ENCODE peak calls at places on chromosomes 13 and 19, in ten cellular contexts. F, U, C, Q, D, G, E, W, J and Z are unnamed samples.

GRCh38 chr19:39413903-39414608 is 1.6 kb downstream of the PLEKHG2 start:
- DNase-seq in W (no peak), J (peak), D (no peak), F (no peak), C (no peak), G (no peak), U (peak), Q (peak), E (peak), Z (peak)

GRCh38 chr19:32041681-32042292 is 303.6 kb upstream of the ZNF507 start:
- DNase-seq in E (peak), G (no peak), J (peak), C (peak), W (no peak), D (peak), U (peak), Q (peak), F (peak), Z (peak)

GRCh38 chr19:37997911-37998344 is 90.9 kb downstream of the SIPA1L3 start:
- DNase-seq in C (no peak), D (no peak), J (no peak), E (no peak), U (no peak), G (no peak), Q (no peak), F (peak), W (no peak), Z (no peak)

GRCh38 chr13:110714798-110715394 is 1.4 kb downstream of the ING1 start:
- DNase-seq in Q (peak), C (peak), U (peak), G (no peak), E (peak), W (peak), F (peak), J (peak), D (peak), Z (peak)

GRCh38 chr13:29954082-29955043 is 103.9 kb upstream of the UBL3 start:
- DNase-seq in U (no peak), G (no peak), F (no peak), Q (no peak), W (no peak), E (no peak), D (no peak), J (no peak), C (no peak), Z (no peak)

GRCh38 chr19:55526216-55527196 is 10.4 kb downstream of the SBK2 start:
- DNase-seq in G (no peak), C (peak), U (peak), W (no peak), D (peak), Q (peak), J (peak), F (peak), E (peak), Z (no peak)

GRCh38 chr13:98368019-98368418 is 190.9 kb upstream of the RNF113B start:
- DNase-seq in U (no peak), F (no peak), G (no peak), D (no peak), W (no peak), C (no peak), J (no peak), E (no peak), Q (no peak), Z (no peak)

GRCh38 chr13:49308977-49309408 is 61.3 kb downstream of the CDADC1 start:
- DNase-seq in F (peak), Q (no peak), W (no peak), J (no peak), C (no peak), D (peak), E (peak), G (no peak), U (no peak), Z (no peak)

GRCh38 chr13:74289861-74290260 is 155.7 kb upstream of the KLF12 start:
- DNase-seq in Q (no peak), J (no peak), C (no peak), D (no peak), F (no peak), U (no peak), W (no peak), E (no peak), G (no peak), Z (no peak)

GRCh38 chr13:20461481-20461859 is 64.2 kb downstream of the CRYL1 start:
- DNase-seq in U (no peak), C (no peak), J (no peak), Q (no peak), W (no peak), F (no peak), D (no peak), G (no peak), E (no peak), Z (no peak)

GRCh38 chr13:98275711-98276171 is 98.7 kb upstream of the RNF113B start:
- DNase-seq in D (no peak), Q (no peak), E (no peak), U (no peak), G (no peak), W (no peak), F (no peak), C (no peak), J (no peak), Z (peak)

GRCh38 chr13:42232671-42233070 is 39.3 kb upstream of the AKAP11 start:
- DNase-seq in G (no peak), E (no peak), W (no peak), F (no peak), D (no peak), U (no peak), Q (no peak), C (no peak), J (no peak), Z (no peak)

DNA sequence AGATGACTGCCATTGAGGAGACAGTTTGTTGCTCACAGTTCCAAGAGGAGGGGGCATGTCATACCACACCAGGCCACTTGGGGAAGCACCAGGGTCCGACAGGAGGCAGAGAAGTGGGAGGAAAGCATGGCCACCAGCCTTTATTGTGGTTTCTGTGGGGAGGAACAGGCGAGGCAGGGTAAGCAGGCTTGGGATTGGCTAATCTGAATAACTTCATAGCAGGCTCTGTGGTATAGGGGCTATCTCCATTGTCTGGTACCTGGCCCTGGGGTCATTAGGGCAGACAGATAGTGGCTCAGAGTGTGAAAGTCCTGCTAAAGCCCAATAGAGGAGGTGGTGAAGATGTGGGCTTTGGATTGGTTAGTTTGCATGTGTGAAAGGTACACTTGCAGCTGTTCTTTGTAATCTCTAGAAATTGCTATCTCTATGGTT is 35.5 kb downstream of the CBY2 start:
- DNase-seq in D (no peak), Q (no peak), F (no peak), U (peak), C (no peak), J (no peak), G (peak), W (no peak), E (no peak), Z (peak)
- TF ChIP-seq CTCF in D (no peak), Q (no peak), F (no peak), U (peak), C (no peak), J (no peak), G (peak), W (no peak), E (no peak), Z (peak)

GRCh38 chr13:99386911-99387788 is 80.0 kb upstream of the GPR183 start:
- DNase-seq in Q (peak), G (peak), F (peak), W (no peak), E (no peak), D (peak), U (peak), C (peak), J (peak), Z (peak)
- TF ChIP-seq CTCF in Q (peak), G (peak), F (peak), W (peak), E (no peak), D (peak), U (peak), C (peak), J (no peak), Z (peak)

GRCh38 chr19:48900477-48901452 is 653 bp downstream of the NUCB1 start:
- DNase-seq in E (no peak), F (no peak), W (no peak), U (peak), C (no peak), J (no peak), D (no peak), G (peak), Q (no peak), Z (no peak)

GRCh38 chr19:48895226-48895625 is 3.3 kb downstream of the TULP2 start:
- DNase-seq in Q (no peak), W (no peak), E (no peak), J (no peak), U (no peak), G (no peak), C (no peak), F (no peak), D (no peak), Z (no peak)

GRCh38 chr19:48899781-48900476 is at the start of gene NUCB1:
- DNase-seq in J (peak), F (peak), E (peak), U (peak), G (peak), Q (peak), W (peak), C (peak), D (peak), Z (peak)

GRCh38 chr19:48896191-48896720 is 2.3 kb downstream of the TULP2 start:
- DNase-seq in F (peak), D (peak), C (peak), U (peak), G (peak), W (no peak), J (peak), E (peak), Q (peak), Z (peak)

GRCh38 chr19:48897181-48897580 is 1.4 kb downstream of the TULP2 start:
- DNase-seq in Q (no peak), F (no peak), G (no peak), J (no peak), W (no peak), U (no peak), C (no peak), D (no peak), E (no peak), Z (no peak)
- TF ChIP-seq CTCF in Q (no peak), F (no peak), G (no peak), J (no peak), W (no peak), U (no peak), C (no peak), D (no peak), E (no peak), Z (no peak)

GRCh38 chr19:14463747-14464146 is 11.4 kb downstream of the PTGER1 start:
- DNase-seq in Q (no peak), E (no peak), U (no peak), J (no peak), F (no peak), W (no peak), G (no peak), D (no peak), C (no peak), Z (no peak)

GRCh38 chr19:14471436-14472187 is 3.5 kb downstream of the PTGER1 start:
- DNase-seq in D (no peak), C (no peak), E (no peak), U (no peak), F (no peak), Q (no peak), J (no peak), W (no peak), G (peak), Z (no peak)

GRCh38 chr19:14467391-14467790 is 7.8 kb downstream of the PTGER1 start:
- DNase-seq in U (no peak), J (no peak), E (no peak), Q (no peak), G (no peak), W (no peak), D (no peak), F (no peak), C (no peak), Z (no peak)

GRCh38 chr19:14470031-14470876 is 4.9 kb downstream of the PTGER1 start:
- DNase-seq in E (no peak), F (no peak), G (peak), Q (no peak), D (no peak), C (no peak), J (no peak), U (no peak), W (peak), Z (no peak)

DNA sequence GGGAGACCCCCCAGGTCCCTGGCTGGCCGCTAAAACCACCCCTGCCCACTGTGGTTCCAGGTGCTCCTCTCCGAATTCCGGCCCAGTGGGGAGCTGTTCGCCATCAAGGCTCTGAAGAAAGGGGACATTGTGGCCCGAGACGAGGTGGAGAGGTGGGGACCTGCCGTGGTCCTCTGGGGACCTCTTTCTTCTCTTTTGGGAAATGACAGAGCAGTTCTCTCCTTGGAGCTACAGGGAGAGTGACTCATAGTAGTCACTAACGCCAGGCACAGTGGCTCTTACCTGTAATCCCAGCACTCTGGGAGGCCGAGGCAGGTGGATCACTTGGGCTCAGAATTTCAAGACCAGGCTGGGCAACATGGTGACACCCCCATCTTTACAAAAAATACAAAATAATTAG is 7.3 kb downstream of the PTGER1 start:
- DNase-seq in E (no peak), J (no peak), F (no peak), D (no peak), W (no peak), C (no peak), Q (no peak), U (no peak), G (peak), Z (no peak)
- TF ChIP-seq CTCF in E (no peak), J (no peak), F (no peak), D (no peak), W (no peak), C (no peak), Q (no peak), U (peak), G (peak), Z (no peak)

DNA sequence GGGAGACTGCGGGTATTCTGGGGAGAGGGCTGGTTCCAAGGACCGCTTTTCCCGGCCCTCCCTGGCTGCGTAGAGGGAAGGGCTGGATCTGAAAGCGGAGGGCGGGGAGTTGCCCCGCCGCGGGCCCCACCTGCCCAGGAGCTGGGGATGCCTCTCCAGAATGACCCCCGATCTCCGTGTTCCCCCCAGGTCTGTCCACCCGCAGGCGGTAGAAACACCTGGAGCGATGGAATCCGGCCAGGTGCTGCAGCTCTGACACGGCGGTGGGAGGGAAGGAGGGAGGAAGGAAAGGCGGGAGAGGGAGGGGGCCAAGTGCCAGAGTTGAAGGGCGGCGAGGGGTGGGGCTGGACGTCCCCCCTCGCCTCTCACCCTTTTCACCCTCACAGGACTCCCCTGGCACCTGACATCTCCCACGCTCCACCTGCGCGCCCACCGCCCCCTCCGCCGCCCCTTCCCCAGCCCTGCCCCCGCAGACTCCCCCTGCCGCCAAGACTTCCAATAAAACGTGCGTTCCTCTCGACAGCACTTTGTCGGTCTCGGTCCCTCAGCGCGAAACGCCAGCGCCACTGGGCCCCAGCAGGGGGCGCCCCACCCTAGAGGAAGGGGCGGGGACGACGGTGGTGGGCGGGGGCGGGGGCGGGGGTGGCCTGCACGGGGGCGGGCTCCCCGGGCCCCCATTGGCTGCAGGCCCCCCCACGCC is 374 bp upstream of the FXYD7 start:
- DNase-seq in D (peak), E (no peak), U (peak), J (peak), F (no peak), W (no peak), C (peak), Q (peak), G (peak), Z (peak)
- TF ChIP-seq CTCF in D (peak), E (no peak), U (peak), J (peak), F (peak), W (peak), C (peak), Q (no peak), G (peak), Z (peak)

GRCh38 chr13:70310720-70311119 is 202.5 kb upstream of the KLHL1 start:
- DNase-seq in E (no peak), U (peak), J (no peak), F (no peak), G (no peak), W (no peak), C (no peak), Q (peak), D (peak), Z (no peak)
- TF ChIP-seq CTCF in E (no peak), U (peak), J (no peak), F (no peak), G (peak), W (peak), C (no peak), Q (no peak), D (peak), Z (peak)

DNA sequence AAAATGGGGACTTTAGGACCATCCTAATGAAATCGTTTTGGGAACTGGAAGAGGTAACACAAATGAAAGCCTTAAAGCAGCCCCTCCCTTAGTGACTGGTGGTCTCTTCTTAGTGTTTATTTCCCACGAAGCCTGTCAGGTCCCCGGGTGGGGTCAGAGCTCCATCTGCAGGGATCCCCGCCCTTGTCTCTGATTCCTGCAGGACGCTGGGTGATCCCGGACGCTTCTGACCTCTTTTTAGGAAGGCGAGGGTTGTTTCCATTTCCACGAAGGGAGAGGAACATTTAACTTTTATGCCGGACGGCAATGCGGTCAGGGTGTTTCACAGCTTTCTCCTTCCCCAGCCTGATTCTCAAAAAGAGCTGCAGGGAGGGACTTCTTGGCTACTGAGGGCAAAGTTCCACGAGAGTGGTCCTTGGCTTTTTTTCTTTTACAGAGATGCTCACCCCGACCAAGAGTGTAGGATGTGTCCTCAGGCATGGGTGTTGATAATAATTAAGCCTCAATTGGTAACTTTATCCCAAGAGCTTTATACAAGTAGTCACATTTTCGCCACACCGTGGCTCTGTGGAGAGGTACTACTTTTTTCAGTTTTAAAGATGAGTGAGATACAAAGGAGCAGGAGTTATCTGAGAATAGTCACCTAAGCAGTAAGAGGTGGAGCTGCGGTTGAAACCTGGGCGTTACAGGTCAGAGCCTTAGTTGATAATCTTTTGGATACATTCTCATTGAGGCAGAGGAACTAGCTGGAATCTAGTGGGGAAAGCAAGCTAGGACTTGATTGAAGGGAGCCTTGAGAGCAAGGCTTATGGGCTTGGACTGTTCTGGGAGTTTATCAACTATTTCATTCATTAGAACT is 813 bp downstream of the ZNF284 start:
- DNase-seq in U (peak), E (no peak), C (no peak), F (no peak), G (no peak), Q (no peak), D (no peak), J (no peak), W (no peak), Z (no peak)
- TF ChIP-seq CTCF in U (peak), E (no peak), C (no peak), F (no peak), G (peak), Q (no peak), D (no peak), J (no peak), W (peak), Z (no peak)

GRCh38 chr13:97030705-97031452 is 36.6 kb upstream of the OXGR1 start:
- DNase-seq in D (no peak), G (peak), F (no peak), U (peak), W (no peak), J (no peak), C (no peak), E (no peak), Q (no peak), Z (no peak)
- TF ChIP-seq CTCF in D (no peak), G (no peak), F (no peak), U (peak), W (peak), J (no peak), C (no peak), E (no peak), Q (no peak), Z (peak)

DNA sequence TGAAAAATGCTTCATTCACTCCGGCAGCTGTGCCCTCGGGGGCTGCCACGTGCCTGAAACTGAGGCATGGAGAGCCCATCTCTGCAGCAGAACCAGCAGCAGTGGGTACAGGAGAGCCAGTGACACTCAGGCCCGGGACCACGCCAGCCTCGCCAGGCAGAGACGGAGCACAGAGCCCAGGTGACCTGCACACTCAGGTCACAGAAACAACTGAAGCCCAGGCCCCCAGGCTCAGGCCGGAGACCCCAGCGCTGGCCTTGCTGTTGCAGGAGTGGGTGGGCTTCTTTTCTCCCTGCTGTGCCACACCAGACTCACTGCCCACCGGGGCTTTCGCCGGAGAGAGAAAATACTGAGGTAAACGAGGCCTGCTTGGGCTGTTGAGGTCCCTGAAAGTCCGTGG is 117.3 kb downstream of the SOX1 start:
- DNase-seq in Q (no peak), C (no peak), U (no peak), D (no peak), G (no peak), E (no peak), J (no peak), F (no peak), W (no peak), Z (no peak)
- TF ChIP-seq CTCF in Q (no peak), C (no peak), U (no peak), D (no peak), G (no peak), E (no peak), J (no peak), F (no peak), W (no peak), Z (no peak)

DNA sequence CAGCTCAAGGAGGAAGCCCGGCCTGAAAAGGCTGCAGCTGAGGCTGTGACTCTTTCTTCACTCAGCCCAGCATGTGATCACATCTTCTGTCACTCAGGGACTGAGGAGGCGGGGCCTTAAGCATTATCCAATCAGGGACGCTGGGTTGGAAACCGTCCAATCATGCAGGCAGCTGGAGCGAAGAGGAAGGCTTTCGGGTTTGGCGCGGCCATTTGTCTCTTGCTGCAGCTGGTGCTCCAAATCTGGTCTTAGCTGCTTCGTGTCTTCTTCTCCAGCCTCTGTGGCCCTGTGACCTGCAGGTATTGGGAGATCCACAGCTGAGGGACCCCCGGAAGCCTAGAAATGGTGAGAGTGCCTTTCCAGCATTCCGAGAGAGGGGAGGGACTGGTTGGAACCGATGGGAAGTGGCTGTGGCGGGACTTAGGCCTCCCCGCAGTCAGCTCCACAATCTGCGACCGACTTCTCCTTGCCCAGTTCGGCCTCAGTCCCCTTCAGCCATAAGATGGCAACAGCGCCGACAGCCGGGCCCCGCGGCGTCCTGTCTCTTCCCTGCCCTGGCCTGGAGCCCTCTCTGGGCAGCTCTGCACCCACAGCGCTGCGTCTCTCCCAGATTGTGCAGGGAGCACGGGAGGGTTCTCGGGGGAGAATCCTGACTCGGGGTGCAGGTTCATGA is at the start of gene ZNF90:
- DNase-seq in D (peak), U (peak), W (peak), C (peak), G (peak), E (peak), F (peak), Q (peak), J (peak), Z (peak)
- TF ChIP-seq CTCF in D (no peak), U (no peak), W (no peak), C (no peak), G (no peak), E (no peak), F (no peak), Q (no peak), J (no peak), Z (no peak)